ENCODE peak calls at places on chromosome 22, in seven cellular contexts. W is neural progenitor cell, J is IMR-90, U is uterus, X is cardiac muscle cell, A is trophoblast cell, N is GM23248. L is an unnamed sample.
A peak's percentile ranks its signal among the peaks of the same experiment; 100 is the strongest.

GRCh38 chr22:34414467-34415440 is 494.5 kb upstream of the LARGE1 start:
- DNase-seq in W (peak; percentile 95), J (no peak), U (no peak), X (peak; percentile 1), A (peak; percentile 12), N (peak; percentile 3), L (no peak)

GRCh38 chr22:24189249-24190158 is 8.2 kb downstream of the SUSD2 start:
- DNase-seq in W (peak; percentile 85), J (peak; percentile 50), U (peak; percentile 81), X (peak; percentile 81), A (peak; percentile 33), N (peak; percentile 80), L (peak; percentile 81)

GRCh38 chr22:38649841-38650522 is 6.2 kb downstream of the FAM227A start:
- DNase-seq in W (no peak), J (no peak), U (no peak), X (no peak), A (peak; percentile 18), N (no peak), L (no peak)

GRCh38 chr22:43238526-43239006 is 51.6 kb upstream of the TTLL12 start:
- DNase-seq in W (no peak), J (no peak), U (peak; percentile 52), X (no peak), A (no peak), N (no peak), L (no peak)

GRCh38 chr22:20823264-20823663 is 35.3 kb downstream of the PI4KA start:
- DNase-seq in W (no peak), J (no peak), U (no peak), X (no peak), A (no peak), N (no peak), L (no peak)

GRCh38 chr22:36510966-36511881 is 4.4 kb upstream of the FOXRED2 start:
- DNase-seq in W (peak; percentile 74), J (peak; percentile 51), U (peak; percentile 42), X (peak; percentile 69), A (peak; percentile 76), N (peak; percentile 68), L (no peak)

GRCh38 chr22:24233816-24234215 is 11.1 kb downstream of the GGT5 start:
- DNase-seq in W (no peak), J (no peak), U (no peak), X (no peak), A (no peak), N (no peak), L (no peak)

GRCh38 chr22:34588893-34589545 is 476.9 kb upstream of the ISX start:
- DNase-seq in W (no peak), J (no peak), U (no peak), X (no peak), A (no peak), N (no peak), L (no peak)

GRCh38 chr22:48055827-48056226 is 1293.4 kb downstream of the TBC1D22A start:
- DNase-seq in W (no peak), J (no peak), U (no peak), X (no peak), A (no peak), N (no peak), L (no peak)

GRCh38 chr22:27962268-27963191 is 43.5 kb upstream of the PITPNB start:
- DNase-seq in W (peak; percentile 50), J (peak; percentile 21), U (no peak), X (peak; percentile 32), A (peak; percentile 93), N (peak; percentile 14), L (no peak)

GRCh38 chr22:20130739-20131592 is 638 bp upstream of the ZDHHC8 start:
- DNase-seq in W (peak; percentile 86), J (peak; percentile 61), U (peak; percentile 84), X (peak; percentile 88), A (peak; percentile 30), N (peak; percentile 82), L (peak; percentile 95)

GRCh38 chr22:48683640-48684039 is 1144.0 kb downstream of the BRD1 start:
- DNase-seq in W (no peak), J (no peak), U (no peak), X (no peak), A (no peak), N (no peak), L (no peak)

GRCh38 chr22:41410311-41410751 is 28.6 kb downstream of the TEF start:
- DNase-seq in W (no peak), J (no peak), U (no peak), X (no peak), A (no peak), N (no peak), L (no peak)

GRCh38 chr22:30392661-30393321 is 4.0 kb upstream of the SEC14L2 start:
- DNase-seq in W (peak; percentile 81), J (no peak), U (no peak), X (no peak), A (no peak), N (peak; percentile 40), L (no peak)

GRCh38 chr22:45684169-45684568 is 12.5 kb downstream of the ATXN10 start:
- DNase-seq in W (no peak), J (peak; percentile 46), U (no peak), X (no peak), A (no peak), N (no peak), L (no peak)
- H3K27me3 ChIP-seq in W (no peaks in the 10 kb centered on the region), J (no peaks in the 10 kb centered on the region), U (no peaks in the 10 kb centered on the region), X (no peaks in the 10 kb centered on the region), A (no peaks in the 10 kb centered on the region), N (no peaks in the 10 kb centered on the region), L (no peaks in the 10 kb centered on the region)

GRCh38 chr22:17400305-17400704 is 31.0 kb downstream of the CECR2 start:
- DNase-seq in W (no peak), J (no peak), U (no peak), X (peak; percentile 30), A (no peak), N (no peak), L (no peak)
- H3K27me3 ChIP-seq in W (no peaks in the 10 kb centered on the region), J (no peaks in the 10 kb centered on the region), U (no peaks in the 10 kb centered on the region), X (no peaks in the 10 kb centered on the region), A (no peaks in the 10 kb centered on the region), N (peaks cover 5% of the 10 kb centered on the region), L (no peaks in the 10 kb centered on the region)

DNA sequence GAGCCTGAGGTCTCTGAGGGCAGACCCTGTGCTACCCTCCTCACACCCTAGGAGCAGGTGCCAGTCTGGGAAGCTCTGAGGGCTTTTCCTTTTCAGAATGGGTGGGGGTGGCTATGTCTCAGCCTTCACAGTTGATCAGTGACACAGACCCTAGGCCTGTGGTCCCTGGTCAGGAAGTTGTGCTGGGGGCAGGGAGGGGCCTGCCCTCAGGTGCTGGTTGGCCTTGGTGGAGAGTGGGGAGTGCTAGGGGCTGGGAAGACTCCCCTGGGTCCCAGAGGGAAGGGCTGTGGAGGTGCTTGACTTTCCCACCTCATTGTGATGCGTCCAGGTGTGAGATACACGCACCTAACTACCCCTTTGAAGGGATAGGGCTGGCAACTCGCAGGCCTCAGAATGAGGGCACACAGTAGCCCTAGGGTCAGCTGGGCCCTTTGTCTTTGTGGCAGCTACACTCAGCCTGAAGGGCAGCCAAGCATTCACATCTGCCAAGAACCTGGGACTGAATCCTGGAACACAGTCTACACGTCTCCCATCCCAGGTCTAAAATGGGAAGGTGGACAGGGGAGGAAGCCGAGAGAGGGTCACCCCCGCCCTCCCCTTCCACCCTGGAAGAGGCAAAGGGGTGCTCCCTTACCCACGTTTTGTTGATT is 31.2 kb upstream of the ATXN10 start:
- DNase-seq in W (no peak), J (no peak), U (no peak), X (no peak), A (no peak), N (no peak), L (no peak)
- H3K27me3 ChIP-seq in W (peaks cover 34% of the 10 kb centered on the region), J (peaks cover 39% of the 10 kb centered on the region), U (no peaks in the 10 kb centered on the region), X (peaks cover 98% of the 10 kb centered on the region), A (no peaks in the 10 kb centered on the region), N (no peaks in the 10 kb centered on the region), L (no peaks in the 10 kb centered on the region)

GRCh38 chr22:39727541-39727940 is 157.0 kb downstream of the CACNA1I start:
- DNase-seq in W (no peak), J (peak; percentile 54), U (no peak), X (peak; percentile 33), A (no peak), N (no peak), L (no peak)

GRCh38 chr22:39729141-39729934 is 158.8 kb downstream of the CACNA1I start:
- DNase-seq in W (no peak), J (no peak), U (no peak), X (no peak), A (no peak), N (no peak), L (no peak)

GRCh38 chr22:39731481-39731880 is 160.9 kb downstream of the CACNA1I start:
- DNase-seq in W (no peak), J (no peak), U (no peak), X (no peak), A (no peak), N (no peak), L (no peak)

GRCh38 chr22:39725351-39726035 is 154.9 kb downstream of the CACNA1I start:
- DNase-seq in W (no peak), J (no peak), U (no peak), X (no peak), A (no peak), N (no peak), L (no peak)

GRCh38 chr22:39728236-39728860 is 157.8 kb downstream of the CACNA1I start:
- DNase-seq in W (no peak), J (no peak), U (no peak), X (no peak), A (no peak), N (no peak), L (no peak)
- H3K27me3 ChIP-seq in W (peaks cover 6% of the 10 kb centered on the region), J (peaks cover 43% of the 10 kb centered on the region), U (no peaks in the 10 kb centered on the region), X (peaks cover 4% of the 10 kb centered on the region), A (no peaks in the 10 kb centered on the region), N (peaks cover 17% of the 10 kb centered on the region), L (no peaks in the 10 kb centered on the region)

L was measured in aorta.